ENCODE peak calls at places on chromosomes 4 and X, in six cellular contexts. K is GM23338, D is neural progenitor cell, R is PC-3, N is GM23248, A is MM.1S. P is an unnamed sample. For H3F3A, the result is how much of the 10 kb centered on the place peaks cover.

GRCh38 chr4:124337874-124338273 is 374.7 kb downstream of the ANKRD50 start:
- DNase-seq in K (no peak), D (no peak), R (no peak), N (no peak), A (no peak), P (no peak)

GRCh38 chrX:6917666-6918065 is 229.8 kb upstream of the STS start:
- DNase-seq in K (peak), D (peak), R (no peak), N (no peak), A (no peak), P (no peak)

GRCh38 chr4:93828332-93828829 is at the start of gene ATOH1:
- DNase-seq in K (peak), D (peak), R (no peak), N (peak), A (peak), P (peak)

GRCh38 chr4:90030953-90031352 is 96.2 kb upstream of the CCSER1 start:
- DNase-seq in K (peak), D (peak), R (peak), N (no peak), A (no peak), P (no peak)

GRCh38 chr4:65416875-65417274 is 253.4 kb downstream of the EPHA5 start:
- DNase-seq in K (peak), D (peak), R (peak), N (no peak), A (no peak), P (no peak)

GRCh38 chr4:75542824-75543223 is 13.0 kb upstream of the ODAPH start:
- DNase-seq in K (no peak), D (no peak), R (peak), N (peak), A (no peak), P (peak)

GRCh38 chr4:182883351-182883750 is 33.8 kb downstream of the DCTD start:
- DNase-seq in K (no peak), D (no peak), R (no peak), N (no peak), A (no peak), P (no peak)

GRCh38 chr4:128450326-128451120 is 162.9 kb upstream of the PGRMC2 start:
- DNase-seq in K (no peak), D (no peak), R (no peak), N (no peak), A (no peak), P (no peak)

GRCh38 chr4:150591284-150591874 is 9.4 kb downstream of the MAB21L2 start:
- DNase-seq in K (peak), D (peak), R (no peak), N (no peak), A (no peak), P (no peak)

GRCh38 chr4:83107636-83108035 is 6.9 kb downstream of the PLAC8 start:
- DNase-seq in K (no peak), D (no peak), R (no peak), N (no peak), A (no peak), P (no peak)

GRCh38 chrX:112266136-112266535 is 183.6 kb upstream of the TRPC5 start:
- DNase-seq in K (no peak), D (no peak), R (no peak), N (no peak), A (no peak), P (no peak)
- TF ChIP-seq EZH2 in K (no peak), D (no peak), R (no peak), N (no peak), A (no peak), P (no peak)

GRCh38 chr4:24669751-24670150 is 85.4 kb upstream of the DHX15 start:
- DNase-seq in K (no peak), D (no peak), R (no peak), N (peak), A (no peak), P (no peak)
- H3F3A ChIP-seq in K (under half), D (under half), R (under half), N (under half), A (under half), P (under half)

GRCh38 chr4:38621831-38622230 is 42.2 kb upstream of the KLF3 start:
- DNase-seq in K (no peak), D (no peak), R (no peak), N (no peak), A (no peak), P (no peak)
- TF ChIP-seq EZH2 in K (no peak), D (no peak), R (no peak), N (no peak), A (no peak), P (no peak)

GRCh38 chr4:53935780-53936179 is 128.6 kb downstream of the CHIC2 start:
- DNase-seq in K (no peak), D (no peak), R (no peak), N (peak), A (no peak), P (peak)
- H3F3A ChIP-seq in K (under half), D (under half), R (under half), N (under half), A (under half), P (under half)

GRCh38 chr4:143336828-143337599 is at the start of gene GAB1:
- DNase-seq in K (peak), D (peak), R (peak), N (peak), A (peak), P (peak)

GRCh38 chr4:143338313-143338712 is 1.6 kb downstream of the GAB1 start:
- DNase-seq in K (no peak), D (no peak), R (peak), N (peak), A (no peak), P (no peak)

GRCh38 chr4:143341186-143341755 is 4.6 kb downstream of the GAB1 start:
- DNase-seq in K (no peak), D (no peak), R (no peak), N (no peak), A (peak), P (no peak)

GRCh38 chr4:143337600-143338287 is 1.1 kb downstream of the GAB1 start:
- DNase-seq in K (peak), D (peak), R (peak), N (peak), A (peak), P (no peak)

GRCh38 chr4:143339497-143339896 is 2.8 kb downstream of the GAB1 start:
- DNase-seq in K (no peak), D (no peak), R (no peak), N (no peak), A (no peak), P (no peak)
- TF ChIP-seq EZH2 in K (no peak), D (no peak), R (no peak), N (no peak), A (no peak), P (no peak)

DNA sequence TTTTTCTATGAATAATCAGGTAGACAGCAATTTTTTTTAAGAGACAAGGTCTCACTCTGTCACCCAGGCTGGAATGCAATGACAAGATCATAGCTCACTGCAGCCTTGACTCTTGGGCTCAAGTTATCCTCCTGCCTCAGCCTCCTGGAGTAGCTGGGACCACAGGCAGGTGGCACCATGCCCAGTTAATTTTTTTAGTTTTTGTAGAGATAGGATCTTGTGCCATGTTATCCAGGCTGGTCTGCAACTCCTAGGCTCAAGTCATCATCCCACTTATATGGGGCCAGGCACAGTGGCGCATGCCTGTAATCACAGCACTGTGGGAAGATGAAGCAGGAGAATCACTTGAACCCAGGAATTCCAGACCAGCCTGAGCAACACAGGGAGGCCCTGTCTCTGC is 26.8 kb downstream of the AFAP1 start:
- DNase-seq in K (no peak), D (no peak), R (no peak), N (no peak), A (no peak), P (no peak)
- H3F3A ChIP-seq in K (under half), D (under half), R (under half), N (half or more), A (under half), P (under half)

DNA sequence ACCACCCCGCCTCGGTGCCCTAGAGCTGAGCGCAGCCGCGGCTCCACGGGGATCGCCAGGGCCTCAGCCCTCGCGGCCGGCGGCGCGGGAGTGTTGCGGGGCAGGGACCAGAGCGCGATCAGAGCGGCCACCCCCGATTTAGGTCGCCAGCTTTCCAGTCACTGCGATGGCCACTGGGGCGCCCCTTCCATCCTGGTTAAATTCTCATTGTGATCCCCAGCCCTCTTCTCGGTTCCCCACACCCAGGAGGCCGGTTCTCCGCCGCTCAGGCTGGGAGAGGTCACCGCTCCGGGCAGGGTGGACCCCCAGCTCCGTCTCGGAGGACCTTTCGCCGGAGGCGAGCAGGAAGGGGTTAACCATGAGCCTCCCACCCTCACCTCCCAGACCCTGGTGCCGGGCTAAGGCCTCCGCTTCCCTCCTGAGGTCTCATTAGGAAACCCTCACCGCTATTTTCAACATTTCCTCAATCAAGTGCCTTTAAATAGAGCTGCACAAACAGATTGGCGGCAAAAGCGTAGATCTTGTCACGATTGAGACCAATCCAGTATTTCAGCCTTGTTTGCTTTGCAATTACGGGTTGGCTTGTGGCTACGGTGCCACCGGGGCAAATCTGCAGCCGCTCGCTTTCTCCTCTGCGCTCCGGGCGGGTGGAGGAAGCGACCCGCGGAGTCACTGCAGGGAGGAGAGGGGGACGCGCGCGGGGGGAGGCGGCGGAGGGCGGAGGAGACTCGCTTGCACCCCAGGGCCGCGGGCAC is 8.3 kb upstream of the HAND2 start:
- DNase-seq in K (peak), D (peak), R (no peak), N (peak), A (peak), P (no peak)
- TF ChIP-seq EZH2 in K (peak), D (peak), R (no peak), N (no peak), A (no peak), P (no peak)

GRCh38 chrX:123876177-123876576 is 16.3 kb downstream of the XIAP start:
- DNase-seq in K (no peak), D (no peak), R (no peak), N (no peak), A (no peak), P (no peak)
- H3F3A ChIP-seq in K (under half), D (under half), R (under half), N (under half), A (under half), P (under half)

DNA sequence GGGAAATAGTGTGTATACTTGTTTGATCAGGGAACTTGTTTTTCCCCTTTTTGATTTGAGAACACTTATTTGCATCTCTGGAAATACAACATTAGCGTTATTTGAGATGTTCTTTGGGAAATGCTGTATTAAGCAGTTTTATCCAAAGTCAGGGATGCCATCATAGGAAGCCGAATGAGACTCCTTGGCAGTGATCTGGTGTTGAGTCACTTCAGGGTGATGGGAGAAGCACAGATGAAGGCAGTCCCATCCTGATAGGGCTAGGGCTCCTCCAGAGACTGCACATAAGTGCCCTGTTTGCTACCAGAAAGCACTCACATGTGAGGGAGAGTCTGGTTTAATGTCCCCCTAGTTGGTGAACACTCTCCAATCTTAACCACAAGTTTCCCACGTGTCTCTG is 62.3 kb downstream of the IL1RAPL1 start:
- DNase-seq in K (no peak), D (no peak), R (peak), N (no peak), A (no peak), P (no peak)
- TF ChIP-seq EZH2 in K (no peak), D (no peak), R (no peak), N (no peak), A (no peak), P (no peak)

P was measured in PC-9.